ENCODE peak calls at places on chromosomes 16 and 17, in four cellular contexts. V is NCI-H748 treated with DMSO at 0.1 percent for 48 hours, R is psoas muscle, T is AML-193. X is an unnamed sample.

GRCh38 chr17:2370211-2370589 is 30.7 kb downstream of the MNT start:
- DNase-seq in V (no peak), R (no peak), T (no peak), X (no peak)

GRCh38 chr17:79671387-79671752 is 59.4 kb upstream of the ENPP7 start:
- DNase-seq in V (no peak), R (no peak), T (no peak), X (no peak)

GRCh38 chr17:58315281-58315711 is 13.3 kb downstream of the TSPOAP1 start:
- DNase-seq in V (no peak), R (no peak), T (no peak), X (no peak)

GRCh38 chr16:14423344-14423743 is 206.7 kb downstream of the PARN start:
- DNase-seq in V (no peak), R (no peak), T (no peak), X (no peak)

GRCh38 chr17:64779344-64780095 is 117.4 kb upstream of the SMURF2 start:
- DNase-seq in V (no peak), R (peak; percentile 64), T (no peak), X (no peak)

GRCh38 chr16:88762258-88762870 is 22.7 kb downstream of the PIEZO1 start:
- DNase-seq in V (no peak), R (no peak), T (no peak), X (no peak)

GRCh38 chr17:36918260-36918691 is 19.0 kb upstream of the LHX1 start:
- DNase-seq in V (no peak), R (no peak), T (no peak), X (no peak)

GRCh38 chr17:45160505-45161287 is 979 bp upstream of the HEXIM2 start:
- DNase-seq in V (peak; percentile 15), R (peak; percentile 88), T (peak; percentile 36), X (peak; percentile 75)

GRCh38 chr17:17557796-17558195 is 33.7 kb downstream of the PEMT start:
- DNase-seq in V (no peak), R (peak; percentile 59), T (no peak), X (no peak)

GRCh38 chr17:48453447-48453846 is 23.4 kb upstream of the SKAP1 start:
- DNase-seq in V (no peak), R (no peak), T (no peak), X (no peak)

GRCh38 chr17:61482467-61482866 is 30.2 kb downstream of the TBX4 start:
- DNase-seq in V (no peak), R (no peak), T (no peak), X (no peak)

GRCh38 chr17:82463391-82463790 is 4.8 kb downstream of the NARF start:
- DNase-seq in V (no peak), R (peak; percentile 38), T (no peak), X (no peak)

GRCh38 chr16:79211581-79211980 is 389.0 kb downstream of the MAF start:
- DNase-seq in V (no peak), R (peak; percentile 56), T (no peak), X (no peak)

GRCh38 chr17:28018439-28019070 is 23.9 kb upstream of the NLK start:
- DNase-seq in V (no peak), R (no peak), T (no peak), X (no peak)

GRCh38 chr17:57602896-57603295 is 142.2 kb downstream of the CCDC182 start:
- DNase-seq in V (no peak), R (no peak), T (no peak), X (no peak)

GRCh38 chr17:66229783-66230538 is 746 bp upstream of the APOH start:
- DNase-seq in V (no peak), R (no peak), T (no peak), X (no peak)

GRCh38 chr16:61665512-61665911 is 370.7 kb downstream of the CDH8 start:
- DNase-seq in V (no peak), R (no peak), T (no peak), X (no peak)

GRCh38 chr17:56074366-56074765 is 78.9 kb upstream of the ANKFN1 start:
- DNase-seq in V (no peak), R (no peak), T (no peak), X (no peak)

GRCh38 chr17:43791589-43791988 is 11.4 kb downstream of the CFAP97D1 start:
- DNase-seq in V (no peak), R (no peak), T (peak; percentile 68), X (no peak)

GRCh38 chr17:4953461-4953961 is 2.6 kb downstream of the ENO3 start:
- DNase-seq in V (no peak), R (peak; percentile 66), T (no peak), X (no peak)